ENCODE peak calls at places on chromosomes 13 and 19, in six cellular contexts. T is H1, L is HepG2, Z is HCT116, M is GM12878, C is K562. A is an unnamed sample.

GRCh38 chr19:32224371-32225244 is 120.8 kb upstream of the ZNF507 start:
- DNase-seq in T (peak; percentile 91), L (peak; percentile 21), Z (no peak), M (no peak), C (peak; percentile 84), A (peak; percentile 30)

GRCh38 chr19:17333611-17334413 is 843 bp downstream of the ANO8 start:
- DNase-seq in T (peak; percentile 71), L (no peak), Z (peak; percentile 71), M (peak; percentile 16), C (peak; percentile 85), A (no peak)

GRCh38 chr19:54430306-54431254 is 15.3 kb downstream of the TTYH1 start:
- DNase-seq in T (peak; percentile 94), L (no peak), Z (peak; percentile 21), M (no peak), C (peak; percentile 81), A (no peak)

GRCh38 chr13:102141625-102142472 is 260.0 kb downstream of the FGF14 start:
- DNase-seq in T (no peak), L (peak; percentile 4), Z (no peak), M (no peak), C (peak; percentile 2), A (no peak)

GRCh38 chr13:20424959-20425358 is 100.7 kb downstream of the CRYL1 start:
- DNase-seq in T (no peak), L (no peak), Z (no peak), M (no peak), C (no peak), A (no peak)

GRCh38 chr13:98303858-98304257 is 126.8 kb upstream of the RNF113B start:
- DNase-seq in T (no peak), L (no peak), Z (no peak), M (no peak), C (no peak), A (no peak)

GRCh38 chr19:2084993-2085720 is 11.0 kb downstream of the MOB3A start:
- DNase-seq in T (no peak), L (no peak), Z (no peak), M (peak; percentile 96), C (peak; percentile 70), A (no peak)

GRCh38 chr13:75236774-75237173 is 245.2 kb downstream of the TBC1D4 start:
- DNase-seq in T (no peak), L (no peak), Z (no peak), M (no peak), C (no peak), A (no peak)

GRCh38 chr13:77883328-77883727 is 35.3 kb downstream of the EDNRB start:
- DNase-seq in T (no peak), L (no peak), Z (no peak), M (no peak), C (no peak), A (no peak)

GRCh38 chr19:7534531-7534980 is 961 bp upstream of the PNPLA6 start:
- DNase-seq in T (peak; percentile 83), L (peak; percentile 70), Z (no peak), M (no peak), C (peak; percentile 64), A (peak; percentile 46)

GRCh38 chr13:51315658-51316057 is 23.8 kb upstream of the SERPINE3 start:
- DNase-seq in T (no peak), L (no peak), Z (no peak), M (no peak), C (no peak), A (no peak)

GRCh38 chr13:79070343-79070974 is 335.6 kb downstream of the RBM26 start:
- DNase-seq in T (no peak), L (no peak), Z (no peak), M (peak; percentile 2), C (no peak), A (no peak)

GRCh38 chr13:97753942-97754670 is 199.4 kb upstream of the IPO5 start:
- DNase-seq in T (peak; percentile 77), L (no peak), Z (no peak), M (no peak), C (peak; percentile 17), A (no peak)

GRCh38 chr19:42255766-42256750 is 1.1 kb upstream of the ERF start:
- DNase-seq in T (no peak), L (no peak), Z (no peak), M (no peak), C (no peak), A (no peak)

GRCh38 chr13:27919299-27919933 is 384 bp upstream of the PDX1 start:
- DNase-seq in T (no peak), L (peak; percentile 12), Z (peak; percentile 45), M (no peak), C (peak; percentile 44), A (no peak)

DNA sequence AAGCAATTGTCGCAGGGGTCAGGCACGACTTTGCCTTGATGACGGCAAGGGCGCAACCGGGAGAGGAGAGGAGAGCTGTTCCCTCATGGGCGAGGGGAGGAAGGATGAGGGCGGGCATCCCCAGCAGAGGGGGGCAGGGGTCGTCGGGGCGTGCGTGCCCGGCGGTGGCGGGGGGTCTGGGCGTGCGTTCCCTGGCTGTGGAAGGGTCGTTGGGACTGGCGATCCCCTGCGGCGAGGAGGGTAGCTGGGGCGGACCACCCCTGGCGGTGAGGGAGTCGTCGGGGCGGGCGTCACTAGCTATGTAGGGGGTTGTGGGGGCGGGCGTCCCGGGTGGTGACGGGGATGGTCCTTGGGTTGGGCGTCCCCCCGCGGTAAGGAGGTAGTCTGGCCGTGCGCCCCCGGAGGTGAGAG is 1.7 kb downstream of the COMP start:
- DNase-seq in T (no peak), L (no peak), Z (no peak), M (no peak), C (no peak), A (no peak)
- H3K4me1 ChIP-seq in T (peaks cover 39% of the 10 kb centered on the region), L (peaks cover 28% of the 10 kb centered on the region), Z (peaks cover 4% of the 10 kb centered on the region), M (peaks cover 3% of the 10 kb centered on the region), C (peaks cover 8% of the 10 kb centered on the region), A (peaks cover 50% of the 10 kb centered on the region)

GRCh38 chr13:80086304-80086721 is 254.6 kb downstream of the SPRY2 start:
- DNase-seq in T (no peak), L (no peak), Z (no peak), M (no peak), C (no peak), A (no peak)
- TF ChIP-seq ZNF274 in T (no peak), L (no peak), Z (no peak), M (no peak), C (no peak), A (no peak)

GRCh38 chr19:8682472-8682871 is 16.1 kb downstream of the ACTL9 start:
- DNase-seq in T (no peak), L (no peak), Z (no peak), M (no peak), C (no peak), A (no peak)

GRCh38 chr19:8680676-8681344 is 17.8 kb downstream of the ACTL9 start:
- DNase-seq in T (no peak), L (no peak), Z (no peak), M (no peak), C (no peak), A (no peak)

GRCh38 chr19:8681345-8682021 is 17.1 kb downstream of the ACTL9 start:
- DNase-seq in T (no peak), L (no peak), Z (no peak), M (no peak), C (no peak), A (no peak)

GRCh38 chr19:8684001-8684902 is 14.3 kb downstream of the ACTL9 start:
- DNase-seq in T (no peak), L (no peak), Z (no peak), M (no peak), C (no peak), A (no peak)

GRCh38 chr19:8682931-8683330 is 15.7 kb downstream of the ACTL9 start:
- DNase-seq in T (no peak), L (no peak), Z (no peak), M (no peak), C (no peak), A (no peak)
- H3K4me3 ChIP-seq in T (no peak overlapping the region), L (no peak overlapping the region), Z (no peak overlapping the region), M (no peak overlapping the region), C (no peak overlapping the region), A (no peak overlapping the region)

GRCh38 chr19:14149509-14149994 is 13.2 kb upstream of the ASF1B start:
- DNase-seq in T (no peak), L (no peak), Z (no peak), M (no peak), C (no peak), A (no peak)
- H3K4me1 ChIP-seq in T (peaks cover 21% of the 10 kb centered on the region), L (peaks cover 13% of the 10 kb centered on the region), Z (peaks cover 5% of the 10 kb centered on the region), M (peaks cover 6% of the 10 kb centered on the region), C (peaks cover 10% of the 10 kb centered on the region), A (peaks cover 27% of the 10 kb centered on the region)

A was measured in NT2/D1.